ENCODE peak calls at places on chromosomes 16 and 17, in four cellular contexts. One of them, this sample, is unnamed.

GRCh38 chr16:1177053-1177452 is 24.1 kb downstream of the CACNA1H start:
- DNase-seq in GM12878: no peak
- DNase-seq in K562: no peak
- DNase-seq in HepG2: no peak
- DNase-seq in this sample: no peak

GRCh38 chr17:2841606-2842005 is 45.4 kb downstream of the RAP1GAP2 start:
- DNase-seq in GM12878: no peak
- DNase-seq in K562: no peak
- DNase-seq in HepG2: no peak
- DNase-seq in this sample: no peak

GRCh38 chr17:51064061-51064735 is 56.5 kb downstream of the SPAG9 start:
- DNase-seq in GM12878: no peak
- DNase-seq in K562: no peak
- DNase-seq in HepG2: no peak
- DNase-seq in this sample: no peak

GRCh38 chr16:62010186-62010585 is 26.1 kb downstream of the CDH8 start:
- DNase-seq in GM12878: no peak
- DNase-seq in K562: no peak
- DNase-seq in HepG2: no peak
- DNase-seq in this sample: no peak

GRCh38 chr17:74992223-74992622 is 4.8 kb downstream of the CDR2L start:
- DNase-seq in GM12878: no peak
- DNase-seq in K562: no peak
- DNase-seq in HepG2: no peak
- DNase-seq in this sample: no peak

GRCh38 chr16:80852261-80852872 is 48.0 kb upstream of the CDYL2 start:
- DNase-seq in GM12878: no peak
- DNase-seq in K562: peak
- DNase-seq in HepG2: peak
- DNase-seq in this sample: peak

GRCh38 chr17:50686494-50687199 is 21.1 kb downstream of the ANKRD40 start:
- DNase-seq in GM12878: no peak
- DNase-seq in K562: no peak
- DNase-seq in HepG2: peak
- DNase-seq in this sample: no peak

GRCh38 chr17:76867578-76868175 is 527 bp upstream of the MGAT5B start:
- DNase-seq in GM12878: no peak
- DNase-seq in K562: no peak
- DNase-seq in HepG2: no peak
- DNase-seq in this sample: no peak

GRCh38 chr16:69097425-69097824 is 8.0 kb upstream of the HAS3 start:
- DNase-seq in GM12878: no peak
- DNase-seq in K562: no peak
- DNase-seq in HepG2: no peak
- DNase-seq in this sample: no peak

GRCh38 chr17:8173871-8174322 is 2.3 kb downstream of the TMEM107 start:
- DNase-seq in GM12878: no peak
- DNase-seq in K562: no peak
- DNase-seq in HepG2: no peak
- DNase-seq in this sample: no peak

GRCh38 chr16:81633147-81633619 is 145.9 kb upstream of the PLCG2 start:
- DNase-seq in GM12878: no peak
- DNase-seq in K562: peak
- DNase-seq in HepG2: peak
- DNase-seq in this sample: peak

GRCh38 chr17:70202840-70203239 is 33.5 kb downstream of the KCNJ2 start:
- DNase-seq in GM12878: no peak
- DNase-seq in K562: no peak
- DNase-seq in HepG2: no peak
- DNase-seq in this sample: no peak

GRCh38 chr17:48103379-48103715 is 2.1 kb upstream of the CBX1 start:
- DNase-seq in GM12878: no peak
- DNase-seq in K562: no peak
- DNase-seq in HepG2: no peak
- DNase-seq in this sample: no peak

GRCh38 chr17:1239210-1239609 is 31.0 kb upstream of the BHLHA9 start:
- DNase-seq in GM12878: no peak
- DNase-seq in K562: no peak
- DNase-seq in HepG2: no peak
- DNase-seq in this sample: no peak

GRCh38 chr16:87584271-87584670 is 18.0 kb upstream of the JPH3 start:
- DNase-seq in GM12878: no peak
- DNase-seq in K562: no peak
- DNase-seq in HepG2: no peak
- DNase-seq in this sample: no peak

GRCh38 chr16:85390511-85391174 is 222.5 kb upstream of the GSE1 start:
- DNase-seq in GM12878: no peak
- DNase-seq in K562: peak
- DNase-seq in HepG2: peak
- DNase-seq in this sample: peak

GRCh38 chr17:63838586-63839184 is 3.8 kb downstream of the SMARCD2 start:
- DNase-seq in GM12878: no peak
- DNase-seq in K562: no peak
- DNase-seq in HepG2: no peak
- DNase-seq in this sample: no peak

GRCh38 chr17:51165680-51166197 is 472 bp upstream of the NME2 start:
- DNase-seq in GM12878: no peak
- DNase-seq in K562: peak
- DNase-seq in HepG2: no peak
- DNase-seq in this sample: no peak

GRCh38 chr17:3969963-3970362 is 5.7 kb upstream of the ATP2A3 start:
- DNase-seq in GM12878: no peak
- DNase-seq in K562: no peak
- DNase-seq in HepG2: no peak
- DNase-seq in this sample: no peak

GRCh38 chr17:4566785-4567184 is 6.4 kb upstream of the GGT6 start:
- DNase-seq in GM12878: no peak
- DNase-seq in K562: peak
- DNase-seq in HepG2: peak
- DNase-seq in this sample: peak

GRCh38 chr17:51848451-51848850 is 310.1 kb downstream of the CA10 start:
- DNase-seq in GM12878: no peak
- DNase-seq in K562: no peak
- DNase-seq in HepG2: no peak
- DNase-seq in this sample: no peak

GRCh38 chr17:39745335-39746144 is 7.8 kb downstream of the GRB7 start:
- DNase-seq in GM12878: no peak
- DNase-seq in K562: no peak
- DNase-seq in HepG2: no peak
- DNase-seq in this sample: no peak

GRCh38 chr17:27471321-27472269 is 15.3 kb downstream of the KSR1 start:
- DNase-seq in GM12878: peak
- DNase-seq in K562: no peak
- DNase-seq in HepG2: no peak
- DNase-seq in this sample: no peak

GRCh38 chr17:17439971-17440843 is 36.6 kb upstream of the MED9 start:
- DNase-seq in GM12878: peak
- DNase-seq in K562: peak
- DNase-seq in HepG2: peak
- DNase-seq in this sample: peak

GRCh38 chr16:87431926-87432325 is 39.8 kb downstream of the MAP1LC3B start:
- DNase-seq in GM12878: no peak
- DNase-seq in K562: no peak
- DNase-seq in HepG2: no peak
- DNase-seq in this sample: no peak

GRCh38 chr16:24289301-24289700 is 33.2 kb downstream of the CACNG3 start:
- DNase-seq in GM12878: no peak
- DNase-seq in K562: no peak
- DNase-seq in HepG2: no peak
- DNase-seq in this sample: no peak

GRCh38 chr17:1470071-1470773 is 14.2 kb upstream of the CRK start:
- DNase-seq in GM12878: no peak
- DNase-seq in K562: no peak
- DNase-seq in HepG2: no peak
- DNase-seq in this sample: no peak

GRCh38 chr17:69388791-69389442 is 25.6 kb upstream of the MAP2K6 start:
- DNase-seq in GM12878: no peak
- DNase-seq in K562: no peak
- DNase-seq in HepG2: no peak
- DNase-seq in this sample: no peak

GRCh38 chr17:74779948-74780400 is 3.8 kb upstream of the NAT9 start:
- DNase-seq in GM12878: peak
- DNase-seq in K562: no peak
- DNase-seq in HepG2: no peak
- DNase-seq in this sample: no peak

GRCh38 chr17:61581611-61582349 is 9.2 kb downstream of the NACA2 start:
- DNase-seq in GM12878: no peak
- DNase-seq in K562: no peak
- DNase-seq in HepG2: peak
- DNase-seq in this sample: no peak

GRCh38 chr17:18315498-18316360 is 636 bp downstream of the SMCR8 start:
- DNase-seq in GM12878: no peak
- DNase-seq in K562: no peak
- DNase-seq in HepG2: no peak
- DNase-seq in this sample: no peak

GRCh38 chr16:1433756-1434155 is 2.9 kb downstream of the PERCC1 start:
- DNase-seq in GM12878: no peak
- DNase-seq in K562: no peak
- DNase-seq in HepG2: no peak
- DNase-seq in this sample: no peak

GRCh38 chr16:66639091-66639885 is 34.8 kb downstream of the CMTM3 start:
- DNase-seq in GM12878: no peak
- DNase-seq in K562: no peak
- DNase-seq in HepG2: no peak
- DNase-seq in this sample: no peak

GRCh38 chr17:5254903-5255521 is 20.4 kb upstream of the SCIMP start:
- DNase-seq in GM12878: no peak
- DNase-seq in K562: no peak
- DNase-seq in HepG2: no peak
- DNase-seq in this sample: no peak

GRCh38 chr17:17204041-17204591 is 2.0 kb downstream of the PLD6 start:
- DNase-seq in GM12878: no peak
- DNase-seq in K562: no peak
- DNase-seq in HepG2: no peak
- DNase-seq in this sample: no peak

GRCh38 chr16:72983728-72984350 is 64.1 kb downstream of the ZFHX3 start:
- DNase-seq in GM12878: no peak
- DNase-seq in K562: no peak
- DNase-seq in HepG2: no peak
- DNase-seq in this sample: no peak

GRCh38 chr16:72985148-72985882 is 62.6 kb downstream of the ZFHX3 start:
- DNase-seq in GM12878: no peak
- DNase-seq in K562: no peak
- DNase-seq in HepG2: no peak
- DNase-seq in this sample: no peak

GRCh38 chr16:72986011-72986410 is 61.9 kb downstream of the ZFHX3 start:
- DNase-seq in GM12878: no peak
- DNase-seq in K562: no peak
- DNase-seq in HepG2: no peak
- DNase-seq in this sample: no peak

GRCh38 chr16:72979974-72980373 is 68.0 kb downstream of the ZFHX3 start:
- DNase-seq in GM12878: no peak
- DNase-seq in K562: no peak
- DNase-seq in HepG2: no peak
- DNase-seq in this sample: no peak

DNA sequence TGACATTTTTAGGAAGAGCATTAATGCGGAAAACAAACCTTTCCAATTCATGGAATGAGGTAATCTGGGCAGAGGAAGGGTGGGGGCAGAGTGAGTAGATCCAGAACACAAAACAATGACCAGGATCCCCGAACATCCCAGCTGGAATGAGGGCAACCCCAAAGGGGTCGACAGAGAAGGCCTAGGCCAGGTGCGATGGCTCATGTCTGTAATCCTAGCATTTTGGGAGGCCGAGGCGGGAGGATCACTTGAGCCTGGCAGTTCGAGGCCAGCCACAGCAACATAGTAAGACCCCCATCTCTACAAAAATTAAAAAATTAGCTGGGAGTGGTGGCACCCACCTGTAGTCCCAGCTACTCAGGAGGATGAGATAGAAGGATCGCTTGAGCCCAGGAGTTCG is 64.7 kb downstream of the ZFHX3 start:
- DNase-seq in GM12878: no peak
- DNase-seq in K562: no peak
- DNase-seq in HepG2: no peak
- DNase-seq in this sample: no peak
- TF ChIP-seq YY1 in GM12878: no peak
- TF ChIP-seq YY1 in K562: no peak
- TF ChIP-seq YY1 in HepG2: no peak
- TF ChIP-seq YY1 in this sample: no peak

GRCh38 chr17:49194297-49194607 is 16.1 kb downstream of the GNGT2 start:
- DNase-seq in GM12878: no peak
- DNase-seq in K562: no peak
- DNase-seq in HepG2: no peak
- DNase-seq in this sample: no peak
- TF ChIP-seq ATF2 in GM12878: no peak
- TF ChIP-seq ATF2 in K562: no peak
- TF ChIP-seq ATF2 in HepG2: no peak
- TF ChIP-seq ATF2 in this sample: no peak

GRCh38 chr17:15342460-15342859 is 1.1 kb upstream of the TEKT3 start:
- DNase-seq in GM12878: no peak
- DNase-seq in K562: no peak
- DNase-seq in HepG2: no peak
- DNase-seq in this sample: no peak
- TF ChIP-seq YY1 in GM12878: no peak
- TF ChIP-seq YY1 in K562: no peak
- TF ChIP-seq YY1 in HepG2: no peak
- TF ChIP-seq YY1 in this sample: no peak

GRCh38 chr17:78847052-78847451 is 6.4 kb upstream of the USP36 start:
- DNase-seq in GM12878: no peak
- DNase-seq in K562: no peak
- DNase-seq in HepG2: no peak
- DNase-seq in this sample: no peak
- TF ChIP-seq ATF2 in GM12878: no peak
- TF ChIP-seq ATF2 in K562: no peak
- TF ChIP-seq ATF2 in HepG2: no peak
- TF ChIP-seq ATF2 in this sample: no peak

DNA sequence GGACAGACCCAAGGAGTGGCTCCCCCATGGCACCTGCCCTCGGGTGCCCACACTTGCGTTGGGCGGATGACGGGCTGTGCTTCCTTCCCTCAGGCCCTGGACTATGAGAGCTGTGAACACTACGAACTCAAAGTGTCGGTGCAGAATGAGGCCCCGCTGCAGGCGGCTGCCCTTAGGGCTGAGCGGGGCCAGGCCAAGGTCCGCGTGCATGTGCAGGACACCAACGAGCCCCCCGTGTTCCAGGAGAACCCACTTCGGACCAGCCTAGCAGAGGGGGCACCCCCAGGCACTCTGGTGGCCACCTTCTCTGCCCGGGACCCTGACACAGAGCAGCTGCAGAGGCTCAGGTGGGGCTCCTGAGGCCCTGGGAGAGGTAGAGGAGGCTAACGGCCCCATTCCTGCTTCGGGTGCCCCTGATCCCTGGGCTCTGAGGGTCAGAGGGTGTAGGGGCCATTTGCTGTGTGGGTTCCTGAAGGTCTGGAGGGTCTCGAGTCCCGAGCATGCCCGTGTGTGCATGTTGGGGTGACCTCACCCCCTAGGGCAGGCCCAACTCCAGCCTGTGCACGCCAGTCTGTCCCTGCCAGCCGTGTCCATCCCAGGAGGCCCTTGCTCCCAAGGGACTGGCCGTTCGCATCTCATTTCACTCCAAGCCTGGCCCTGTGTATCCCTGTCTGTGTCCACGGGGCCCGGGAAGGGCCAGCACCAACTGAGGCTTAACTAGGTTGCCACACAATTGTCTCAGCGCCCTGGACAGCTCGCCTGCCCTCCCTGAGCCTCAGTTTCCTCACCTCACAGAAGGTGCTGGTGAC is 10.0 kb downstream of the SLC22A31 start:
- DNase-seq in GM12878: no peak
- DNase-seq in K562: no peak
- DNase-seq in HepG2: no peak
- DNase-seq in this sample: no peak
- TF ChIP-seq YY1 in GM12878: no peak
- TF ChIP-seq YY1 in K562: no peak
- TF ChIP-seq YY1 in HepG2: no peak
- TF ChIP-seq YY1 in this sample: no peak

This sample was measured in H1.